ENCODE peak calls at places on chromosomes 1 and 21, in four cellular contexts. S is endodermal cell, C is A549, Z is GM12878. D is an unnamed sample.

GRCh38 chr1:207327994-207328393 is 6.5 kb downstream of the CD55 start:
- DNase-seq in S (no peak), Z (no peak), C (no peak), D (no peak)

GRCh38 chr1:19452221-19452663 is 33.1 kb downstream of the CAPZB start:
- DNase-seq in S (no peak), C (no peak), Z (no peak), D (no peak)

GRCh38 chr21:29538115-29538514 is 239.4 kb downstream of the BACH1 start:
- DNase-seq in S (no peak), Z (no peak), C (no peak), D (no peak)

GRCh38 chr1:17668638-17669175 is 86.4 kb upstream of the ACTL8 start:
- DNase-seq in C (no peak), Z (no peak), S (no peak), D (no peak)

GRCh38 chr1:18333220-18333619 is 147.5 kb upstream of the KLHDC7A start:
- DNase-seq in Z (no peak), S (no peak), C (no peak), D (no peak)

GRCh38 chr1:203673550-203674411 is 47.1 kb downstream of the ATP2B4 start:
- DNase-seq in Z (no peak), C (peak; percentile 85), S (peak; percentile 71), D (peak; percentile 24)

GRCh38 chr1:18597159-18598042 is 33.2 kb upstream of the PAX7 start:
- DNase-seq in S (peak; percentile 93), C (peak; percentile 33), Z (no peak), D (peak; percentile 22)

GRCh38 chr1:189669846-189670245 is 807.8 kb downstream of the BRINP3 start:
- DNase-seq in S (no peak), Z (no peak), C (peak; percentile 16), D (no peak)

GRCh38 chr1:69409731-69410456 is 157.8 kb upstream of the LRRC7 start:
- DNase-seq in S (no peak), C (no peak), Z (no peak), D (no peak)

GRCh38 chr1:91803847-91804545 is 82.0 kb downstream of the TGFBR3 start:
- DNase-seq in C (no peak), Z (peak; percentile 95), S (no peak), D (peak; percentile 78)

GRCh38 chr1:155694167-155694566 is 5.3 kb downstream of the DAP3 start:
- DNase-seq in S (no peak), Z (no peak), C (no peak), D (no peak)

GRCh38 chr1:110956586-110956985 is 7.1 kb downstream of the LRIF1 start:
- DNase-seq in S (no peak), Z (no peak), C (no peak), D (no peak)

GRCh38 chr1:204932573-204932909 is 61.9 kb downstream of the NFASC start:
- DNase-seq in Z (no peak), S (peak; percentile 38), C (no peak), D (no peak)

GRCh38 chr1:160567858-160568682 is 11.2 kb downstream of the CD84 start:
- DNase-seq in S (no peak), Z (no peak), C (no peak), D (no peak)

GRCh38 chr1:84117868-84118267 is 26.2 kb upstream of the PRKACB start:
- DNase-seq in S (no peak), Z (no peak), C (no peak), D (no peak)

GRCh38 chr1:185459141-185459540 is 142.1 kb upstream of the IVNS1ABP start:
- DNase-seq in Z (no peak), S (no peak), C (no peak), D (no peak)

GRCh38 chr1:16018308-16018707 is 465 bp upstream of the HSPB7 start:
- DNase-seq in Z (no peak), C (no peak), S (no peak), D (no peak)

GRCh38 chr1:54406339-54407181 is at the start of gene SSBP3:
- DNase-seq in S (peak; percentile 98), C (peak; percentile 89), Z (peak; percentile 60), D (peak; percentile 96)

GRCh38 chr1:44249543-44249942 is 36.3 kb downstream of the DMAP1 start:
- DNase-seq in C (no peak), Z (no peak), S (peak; percentile 62), D (no peak)

GRCh38 chr1:211735208-211736170 is 60.1 kb upstream of the NEK2 start:
- DNase-seq in S (peak; percentile 79), Z (no peak), C (peak; percentile 95), D (no peak)

GRCh38 chr1:208134491-208134890 is 109.7 kb downstream of the PLXNA2 start:
- DNase-seq in C (no peak), Z (no peak), S (no peak), D (no peak)

GRCh38 chr1:119510046-119510445 is 3.0 kb downstream of the HSD3B1 start:
- DNase-seq in S (no peak), Z (no peak), C (no peak), D (no peak)

GRCh38 chr1:246786606-246787238 is 62.5 kb downstream of the SCCPDH start:
- DNase-seq in C (no peak), S (no peak), Z (no peak), D (no peak)

GRCh38 chr1:11707621-11708276 is 16.2 kb downstream of the DRAXIN start:
- DNase-seq in S (peak; percentile 78), Z (no peak), C (no peak), D (no peak)

GRCh38 chr1:1161683-1162079 is 12.0 kb upstream of the TTLL10 start:
- DNase-seq in S (no peak), C (no peak), Z (no peak), D (no peak)

DNA sequence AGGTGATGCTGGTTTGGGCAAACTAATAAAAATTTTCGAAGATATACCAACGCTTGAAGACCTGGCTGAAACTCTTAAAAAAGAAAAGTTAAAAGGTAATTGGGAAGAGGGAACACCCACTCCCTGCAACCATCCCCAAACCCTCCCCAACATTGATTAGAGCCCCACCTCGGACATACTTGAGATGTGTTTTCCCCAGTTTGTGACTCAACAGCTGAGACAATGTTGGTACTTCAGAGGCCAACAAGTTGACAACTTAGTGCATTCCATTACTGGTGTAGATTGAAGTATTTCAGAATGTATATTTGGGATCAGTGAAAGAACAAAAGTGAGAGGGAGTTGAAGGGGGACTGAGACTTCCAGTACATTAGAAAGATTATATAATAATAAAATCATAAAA is 5.1 kb downstream of the IFI16 start:
- DNase-seq in C (no peak), S (no peak), Z (no peak), D (no peak)
- H3K4me3 ChIP-seq in C (no peak overlapping the region), S (no peak overlapping the region), Z (peak overlapping the region; percentile 76), D (peak overlapping the region; percentile 69)

GRCh38 chr1:231354330-231355020 is 16.4 kb downstream of the SPRTN start:
- DNase-seq in C (no peak), S (no peak), Z (no peak), D (no peak)

GRCh38 chr1:231357187-231357772 is 19.2 kb downstream of the SPRTN start:
- DNase-seq in Z (no peak), S (no peak), C (no peak), D (no peak)

GRCh38 chr1:231355171-231355570 is 17.1 kb downstream of the SPRTN start:
- DNase-seq in S (no peak), Z (no peak), C (no peak), D (no peak)

GRCh38 chr1:231359113-231359512 is 21.0 kb downstream of the SPRTN start:
- DNase-seq in C (peak; percentile 39), S (no peak), Z (no peak), D (no peak)

DNA sequence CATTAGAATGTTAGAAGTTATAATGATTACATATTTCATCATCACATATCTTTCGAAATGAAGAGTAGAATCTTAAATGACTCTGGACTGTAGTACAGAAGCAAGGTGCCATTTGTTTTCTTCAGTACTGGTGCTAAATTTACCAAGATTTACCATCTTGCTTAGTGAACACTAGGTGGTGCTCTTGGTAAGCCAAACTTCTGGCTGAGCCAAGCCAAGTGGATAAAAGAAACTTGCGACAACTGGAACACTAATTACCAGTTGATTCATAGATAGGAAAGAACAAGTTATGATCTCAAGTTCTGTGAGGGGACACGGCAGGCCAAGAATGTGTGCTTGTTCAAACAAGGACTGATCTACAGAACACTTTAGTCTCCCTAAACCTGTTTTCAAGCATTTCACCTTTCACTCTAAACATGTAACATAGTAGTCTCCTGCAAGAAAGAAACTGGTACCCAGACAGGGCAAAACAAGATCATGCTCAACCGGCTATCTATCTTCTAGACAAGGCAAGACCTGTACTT is 19.8 kb downstream of the SPRTN start:
- DNase-seq in Z (peak; percentile 21), S (peak; percentile 61), C (peak; percentile 73), D (peak; percentile 24)
- H3K4me3 ChIP-seq in Z (no peak overlapping the region), S (no peak overlapping the region), C (no peak overlapping the region), D (no peak overlapping the region)

DNA sequence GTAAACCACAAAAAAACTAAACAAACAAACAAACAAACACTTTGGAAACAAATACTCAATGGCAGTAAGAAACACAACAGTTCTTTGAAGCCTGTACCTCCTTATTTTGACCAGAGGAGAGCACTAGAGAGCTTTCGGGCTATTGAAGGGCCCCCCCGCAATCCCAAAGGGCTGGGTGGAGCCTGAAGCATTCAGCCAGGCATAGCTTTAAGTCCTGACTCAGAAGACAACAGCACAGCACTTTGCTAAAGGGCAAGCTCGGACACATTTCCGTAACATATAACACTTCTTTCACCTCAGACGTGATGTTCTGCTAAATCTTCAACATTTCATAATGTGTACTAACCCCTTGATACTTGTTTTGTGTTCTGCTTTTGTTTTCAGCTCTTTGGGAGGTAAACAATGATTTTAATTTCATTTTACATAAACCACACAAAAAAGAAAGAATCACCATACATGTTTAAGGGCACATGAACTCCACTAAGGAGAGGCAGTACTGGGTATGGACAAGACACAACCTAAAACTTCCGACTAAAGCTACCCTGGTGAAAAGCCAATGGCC is 9.7 kb upstream of the SHCBP1L start:
- DNase-seq in S (peak; percentile 85), Z (peak; percentile 62), C (peak; percentile 87), D (peak; percentile 30)
- H3K4me3 ChIP-seq in S (no peak overlapping the region), Z (peak overlapping the region; percentile 57), C (peak overlapping the region; percentile 34), D (peak overlapping the region; percentile 44)

GRCh38 chr1:41662061-41662655 is 177.7 kb upstream of the EDN2 start:
- DNase-seq in S (peak; percentile 85), Z (no peak), C (peak; percentile 31), D (peak; percentile 78)

GRCh38 chr1:41661428-41662060 is 177.1 kb upstream of the EDN2 start:
- DNase-seq in C (no peak), S (peak; percentile 74), Z (no peak), D (peak; percentile 47)

GRCh38 chr1:41659903-41660302 is 175.4 kb upstream of the EDN2 start:
- DNase-seq in C (no peak), S (no peak), Z (no peak), D (no peak)

GRCh38 chr1:41659159-41659495 is 174.6 kb upstream of the EDN2 start:
- DNase-seq in S (no peak), Z (no peak), C (no peak), D (no peak)

DNA sequence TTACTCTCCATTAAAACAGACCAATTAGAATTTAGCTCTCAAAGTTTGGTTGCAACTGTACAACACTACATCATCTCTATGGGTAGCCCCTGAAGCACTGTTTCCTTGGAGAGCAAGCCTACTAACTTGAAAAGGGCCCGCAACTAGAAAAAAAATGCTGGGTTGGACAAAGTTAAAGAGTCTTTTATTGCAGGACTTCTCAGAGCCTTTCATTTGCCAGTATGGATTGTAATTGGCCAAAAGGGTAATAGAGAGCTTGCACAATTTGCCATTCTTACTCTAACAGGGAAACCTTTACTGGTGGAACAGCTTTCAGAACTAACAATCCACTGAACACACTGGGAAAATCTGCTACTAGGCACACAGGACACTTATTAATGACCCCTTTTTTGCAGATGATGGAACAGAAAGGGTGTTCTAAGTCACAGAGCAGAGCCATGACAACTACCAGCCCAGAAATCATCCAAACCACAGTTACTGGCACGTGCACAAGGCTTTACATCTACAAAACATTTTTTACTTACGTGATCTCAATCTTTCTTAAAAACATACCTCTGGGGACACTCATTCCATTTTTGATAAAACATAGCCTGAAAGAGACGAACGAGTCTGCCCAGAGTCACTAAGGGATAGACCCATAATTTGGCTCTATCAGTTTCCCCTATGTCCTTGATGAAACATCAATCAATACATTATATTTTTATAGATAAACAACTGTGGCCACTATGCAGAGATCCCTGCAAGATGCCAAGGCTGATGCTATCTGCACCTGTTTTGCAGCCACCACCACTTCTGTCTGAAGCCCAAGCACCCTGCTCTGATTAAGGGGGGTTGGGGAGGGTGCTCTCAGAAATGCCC is 176.3 kb upstream of the EDN2 start:
- DNase-seq in S (no peak), Z (no peak), C (no peak), D (no peak)
- H3K4me3 ChIP-seq in S (peak overlapping the region; percentile 77), Z (peak overlapping the region; percentile 80), C (peak overlapping the region; percentile 57), D (peak overlapping the region; percentile 77)